ENCODE peak calls at places on chromosomes 13 and 19, in six cellular contexts. K, B, C, A, V and U are unnamed samples.

GRCh38 chr19:16400911-16401675 is 70.7 kb downstream of the EPS15L1 start:
- DNase-seq in K (no peak), B (no peak), C (no peak), A (no peak), V (no peak), U (no peak)

GRCh38 chr13:95463516-95463915 is 89.0 kb upstream of the CLDN10 start:
- DNase-seq in K (no peak), B (no peak), C (no peak), A (no peak), V (no peak), U (no peak)

GRCh38 chr19:15551183-15552004 is 43.1 kb downstream of the CYP4F22 start:
- DNase-seq in K (no peak), B (no peak), C (peak), A (peak), V (peak), U (peak)

GRCh38 chr13:33575378-33575777 is 242.6 kb upstream of the RFC3 start:
- DNase-seq in K (no peak), B (no peak), C (no peak), A (no peak), V (no peak), U (no peak)

GRCh38 chr19:49910179-49910578 is 13.5 kb upstream of the IL4I1 start:
- DNase-seq in K (no peak), B (no peak), C (no peak), A (no peak), V (no peak), U (no peak)

GRCh38 chr13:101829484-101829883 is 377.0 kb downstream of the ITGBL1 start:
- DNase-seq in K (no peak), B (no peak), C (no peak), A (no peak), V (no peak), U (no peak)

GRCh38 chr19:5789201-5789795 is 1.7 kb downstream of the DUS3L start:
- DNase-seq in K (no peak), B (no peak), C (no peak), A (no peak), V (no peak), U (no peak)

GRCh38 chr13:74135306-74136088 is 1.3 kb upstream of the KLF12 start:
- DNase-seq in K (peak), B (no peak), C (peak), A (peak), V (no peak), U (peak)

GRCh38 chr13:94168784-94169512 is 310.5 kb downstream of the DCT start:
- DNase-seq in K (no peak), B (no peak), C (no peak), A (no peak), V (no peak), U (no peak)

GRCh38 chr13:62305758-62306157 is 890.1 kb upstream of the PCDH20 start:
- DNase-seq in K (peak), B (no peak), C (peak), A (no peak), V (no peak), U (no peak)

GRCh38 chr19:34189917-34190425 is 17.7 kb downstream of the LSM14A start:
- DNase-seq in K (no peak), B (no peak), C (no peak), A (no peak), V (no peak), U (no peak)

GRCh38 chr13:23979361-23980159 is 82.3 kb upstream of the C1QTNF9B start:
- DNase-seq in K (no peak), B (no peak), C (peak), A (no peak), V (peak), U (peak)

GRCh38 chr13:99278843-99279242 is 20.7 kb upstream of the GPR18 start:
- DNase-seq in K (no peak), B (no peak), C (no peak), A (no peak), V (no peak), U (no peak)

GRCh38 chr13:105139380-105140285 is 1395.8 kb downstream of the EFNB2 start:
- DNase-seq in K (peak), B (no peak), C (peak), A (no peak), V (peak), U (no peak)

GRCh38 chr13:110329798-110330461 is 22.8 kb downstream of the COL4A2 start:
- DNase-seq in K (no peak), B (no peak), C (no peak), A (no peak), V (no peak), U (no peak)

GRCh38 chr13:33057019-33057785 is 41.0 kb downstream of the KL start:
- DNase-seq in K (no peak), B (no peak), C (peak), A (peak), V (peak), U (peak)

GRCh38 chr13:80742027-80742426 is 401.1 kb upstream of the SPRY2 start:
- DNase-seq in K (no peak), B (no peak), C (no peak), A (no peak), V (no peak), U (no peak)

GRCh38 chr13:51874651-51875050 is 12.9 kb downstream of the CCDC70 start:
- DNase-seq in K (no peak), B (no peak), C (no peak), A (no peak), V (no peak), U (no peak)

GRCh38 chr19:45947926-45948325 is 25.7 kb downstream of the NOVA2 start:
- DNase-seq in K (no peak), B (no peak), C (no peak), A (no peak), V (no peak), U (no peak)

GRCh38 chr19:14473915-14474578 is 1.1 kb downstream of the PTGER1 start:
- DNase-seq in K (no peak), B (no peak), C (no peak), A (peak), V (no peak), U (no peak)

GRCh38 chr19:5838437-5839311 is 828 bp downstream of the FUT6 start:
- DNase-seq in K (no peak), B (no peak), C (no peak), A (no peak), V (no peak), U (no peak)

GRCh38 chr13:99165753-99166587 is 34.7 kb upstream of the UBAC2 start:
- DNase-seq in K (no peak), B (no peak), C (no peak), A (no peak), V (no peak), U (no peak)

GRCh38 chr19:11242864-11243797 is 3.7 kb downstream of the ANGPTL8 start:
- DNase-seq in K (peak), B (peak), C (peak), A (peak), V (peak), U (peak)

GRCh38 chr13:98509271-98510155 is 67.4 kb downstream of the STK24 start:
- DNase-seq in K (peak), B (no peak), C (no peak), A (peak), V (peak), U (no peak)

GRCh38 chr13:72204291-72204690 is 337.3 kb upstream of the DACH1 start:
- DNase-seq in K (no peak), B (no peak), C (no peak), A (no peak), V (no peak), U (no peak)

GRCh38 chr19:9342610-9343304 is 18.8 kb downstream of the ZNF559 start:
- DNase-seq in K (no peak), B (no peak), C (no peak), A (no peak), V (no peak), U (no peak)

GRCh38 chr13:106381083-106381482 is 154.4 kb downstream of the EFNB2 start:
- DNase-seq in K (no peak), B (no peak), C (no peak), A (no peak), V (no peak), U (no peak)

GRCh38 chr13:41454170-41454569 is 3.2 kb upstream of the RGCC start:
- DNase-seq in K (no peak), B (no peak), C (no peak), A (no peak), V (no peak), U (no peak)

GRCh38 chr19:42224940-42225717 is 5.0 kb downstream of the ZNF526 start:
- DNase-seq in K (no peak), B (no peak), C (no peak), A (no peak), V (no peak), U (no peak)

GRCh38 chr13:97586941-97587340 is 153.0 kb downstream of the RAP2A start:
- DNase-seq in K (no peak), B (no peak), C (no peak), A (no peak), V (no peak), U (no peak)

GRCh38 chr19:23101241-23101640 is 15.6 kb upstream of the ZNF730 start:
- DNase-seq in K (no peak), B (no peak), C (no peak), A (no peak), V (no peak), U (no peak)
- TF ChIP-seq TAF1 in K (no peak), B (no peak), C (no peak), A (no peak), V (no peak), U (no peak)

DNA sequence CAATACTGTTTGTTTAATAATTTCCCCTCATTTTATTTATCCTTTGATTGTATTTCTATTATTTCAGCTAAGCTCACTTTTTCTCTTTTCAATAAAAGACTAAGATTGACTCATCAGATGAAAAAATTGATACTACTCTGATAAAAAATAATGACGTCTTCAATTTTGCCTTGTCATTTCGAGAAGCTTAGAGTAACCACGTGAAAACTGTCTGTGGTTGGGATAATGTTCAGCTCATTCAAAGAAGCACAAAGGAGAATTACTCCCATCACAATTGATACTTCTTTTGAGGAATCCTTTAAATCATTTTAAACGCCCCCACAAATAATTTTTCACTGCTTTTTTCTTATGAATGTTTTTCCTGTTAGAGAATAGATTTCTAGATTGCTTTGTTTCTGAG is 318.7 kb upstream of the SLITRK1 start:
- DNase-seq in K (no peak), B (no peak), C (no peak), A (no peak), V (no peak), U (no peak)
- TF ChIP-seq POLR2A in K (no peak), B (no peak), C (no peak), A (no peak), V (no peak), U (no peak)

DNA sequence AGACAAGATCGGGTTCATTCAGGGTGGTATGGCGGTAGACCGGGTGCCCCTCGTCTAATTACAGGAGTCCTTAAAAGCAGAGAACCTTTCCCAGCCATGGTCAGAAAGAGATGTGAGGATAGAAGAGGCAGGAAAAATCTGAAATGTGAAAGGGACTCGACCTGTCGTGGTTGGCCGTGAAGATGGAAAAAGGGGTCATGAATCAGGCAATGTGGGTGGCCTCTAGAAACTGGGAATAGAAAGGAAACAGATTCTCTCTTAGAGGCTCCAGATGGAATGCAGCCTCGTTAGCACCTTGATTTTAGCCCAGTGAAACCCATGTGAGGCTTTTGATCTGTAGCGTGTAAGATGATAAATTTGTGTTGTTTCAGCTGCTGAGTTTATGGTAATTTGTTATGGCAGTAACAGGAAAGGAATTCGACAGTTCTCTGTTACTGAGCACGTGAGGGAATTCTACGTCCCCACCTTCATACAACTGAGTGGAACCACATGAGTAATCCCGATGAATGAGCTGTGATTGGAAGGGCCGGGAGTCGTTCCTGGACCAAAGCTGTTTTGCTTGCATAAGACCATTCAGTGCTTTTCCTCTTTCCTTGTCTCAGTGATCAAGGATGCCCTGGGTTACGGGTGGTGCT is 11.0 kb upstream of the CA11 start:
- DNase-seq in K (no peak), B (no peak), C (no peak), A (no peak), V (no peak), U (no peak)
- TF ChIP-seq TAF1 in K (no peak), B (no peak), C (no peak), A (no peak), V (no peak), U (no peak)

DNA sequence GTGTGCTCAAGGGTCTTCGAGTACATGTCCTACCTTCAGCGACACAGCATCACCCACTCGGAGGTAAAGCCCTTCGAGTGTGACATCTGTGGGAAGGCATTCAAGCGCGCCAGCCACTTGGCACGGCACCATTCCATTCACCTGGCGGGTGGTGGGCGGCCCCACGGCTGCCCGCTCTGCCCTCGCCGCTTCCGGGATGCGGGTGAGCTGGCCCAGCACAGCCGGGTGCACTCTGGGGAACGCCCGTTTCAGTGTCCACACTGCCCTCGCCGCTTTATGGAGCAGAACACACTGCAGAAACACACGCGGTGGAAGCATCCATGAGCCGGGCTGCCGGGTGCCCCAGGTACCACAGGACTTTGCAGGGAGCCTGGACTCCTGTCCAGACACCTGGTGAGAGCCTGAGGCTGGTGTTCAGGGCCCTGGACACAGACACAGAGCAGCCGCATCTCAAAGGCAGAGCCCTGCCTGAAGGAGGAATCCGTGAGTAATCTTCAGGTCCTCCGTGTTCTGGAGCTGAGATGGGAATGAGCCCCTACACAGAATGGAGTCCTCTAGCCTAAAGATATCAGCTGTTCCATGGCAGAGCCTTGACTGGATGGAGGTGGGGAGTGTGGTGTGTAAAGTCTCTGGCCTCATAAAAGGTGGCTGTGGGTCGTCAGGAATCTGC is 1.5 kb downstream of the ZNF581 start:
- DNase-seq in K (no peak), B (no peak), C (no peak), A (no peak), V (no peak), U (no peak)
- TF ChIP-seq POLR2A in K (no peak), B (no peak), C (no peak), A (no peak), V (no peak), U (no peak)

GRCh38 chr13:43270043-43270830 is 246.9 kb downstream of the DNAJC15 start:
- DNase-seq in K (no peak), B (no peak), C (no peak), A (no peak), V (no peak), U (no peak)

GRCh38 chr13:43273362-43273761 is 250.0 kb downstream of the DNAJC15 start:
- DNase-seq in K (no peak), B (no peak), C (no peak), A (no peak), V (no peak), U (no peak)

GRCh38 chr13:43272866-43273265 is 249.5 kb downstream of the DNAJC15 start:
- DNase-seq in K (no peak), B (no peak), C (no peak), A (no peak), V (no peak), U (no peak)

GRCh38 chr13:43269037-43269476 is 245.7 kb downstream of the DNAJC15 start:
- DNase-seq in K (no peak), B (no peak), C (no peak), A (no peak), V (peak), U (no peak)

GRCh38 chr13:43271152-43271551 is 247.8 kb downstream of the DNAJC15 start:
- DNase-seq in K (no peak), B (no peak), C (no peak), A (no peak), V (no peak), U (no peak)
- TF ChIP-seq TAF1 in K (no peak), B (no peak), C (no peak), A (no peak), V (no peak), U (no peak)

GRCh38 chr19:3136684-3137055 is 837 bp downstream of the GNA15 start:
- DNase-seq in K (no peak), B (no peak), C (no peak), A (no peak), V (no peak), U (no peak)

GRCh38 chr19:3135961-3136683 is at the start of gene GNA15:
- DNase-seq in K (no peak), B (no peak), C (no peak), A (no peak), V (no peak), U (no peak)

GRCh38 chr19:3131168-3131567 is 4.7 kb upstream of the GNA15 start:
- DNase-seq in K (no peak), B (no peak), C (no peak), A (no peak), V (no peak), U (no peak)

GRCh38 chr19:3132971-3133792 is 2.7 kb upstream of the GNA15 start:
- DNase-seq in K (peak), B (no peak), C (peak), A (peak), V (no peak), U (peak)

DNA sequence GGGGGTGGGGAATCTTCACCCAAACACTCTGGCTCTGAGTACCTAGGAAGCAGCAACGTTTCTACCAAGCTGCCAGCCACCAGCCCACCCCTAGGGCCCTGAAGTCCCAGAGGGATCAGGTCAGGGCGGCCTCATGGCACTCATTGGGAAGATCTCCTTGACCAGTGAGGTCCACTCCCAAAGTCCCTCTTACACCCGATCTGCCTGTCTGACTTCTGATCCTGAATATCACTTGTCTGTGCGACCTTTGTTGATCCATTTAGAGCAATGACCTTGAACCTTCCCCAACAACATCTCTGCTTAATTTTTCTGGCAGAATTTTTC is 2.1 kb upstream of the GNA15 start:
- DNase-seq in K (no peak), B (no peak), C (no peak), A (no peak), V (no peak), U (no peak)
- TF ChIP-seq POLR2A in K (no peak), B (no peak), C (no peak), A (no peak), V (no peak), U (no peak)

DNA sequence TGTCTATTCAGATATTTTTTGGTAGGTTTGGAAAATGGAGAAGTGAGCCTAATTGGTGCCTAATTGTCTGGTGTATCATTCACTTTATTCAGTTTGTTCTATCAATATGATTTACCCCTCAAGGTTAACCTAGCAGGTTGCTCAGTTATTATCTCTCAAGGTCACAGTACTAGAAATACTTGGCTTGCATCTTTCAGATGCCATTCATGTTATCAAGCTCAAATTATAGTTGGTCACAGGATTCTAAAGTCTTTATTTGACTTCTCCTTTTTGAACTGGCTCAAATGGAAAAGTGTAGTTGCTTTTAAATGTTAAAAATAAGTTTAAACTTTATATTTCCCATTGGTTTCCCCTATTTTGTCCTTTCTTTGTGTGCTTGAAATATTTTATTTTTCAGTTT is 2.6 kb downstream of the KCNRG start:
- DNase-seq in K (no peak), B (no peak), C (no peak), A (no peak), V (peak), U (no peak)
- TF ChIP-seq TAF1 in K (no peak), B (no peak), C (no peak), A (no peak), V (no peak), U (no peak)

GRCh38 chr19:38223119-38223523 is 901 bp downstream of the DPF1 start:
- DNase-seq in K (no peak), B (no peak), C (no peak), A (no peak), V (no peak), U (no peak)

GRCh38 chr19:38221919-38222828 is 1.8 kb downstream of the DPF1 start:
- DNase-seq in K (no peak), B (no peak), C (no peak), A (no peak), V (no peak), U (no peak)

GRCh38 chr19:38223617-38224013 is 407 bp downstream of the DPF1 start:
- DNase-seq in K (no peak), B (no peak), C (no peak), A (no peak), V (no peak), U (no peak)

GRCh38 chr19:38221421-38221820 is 2.6 kb downstream of the DPF1 start:
- DNase-seq in K (no peak), B (no peak), C (no peak), A (no peak), V (no peak), U (no peak)

GRCh38 chr19:38224014-38224862 is at the start of gene DPF1:
- DNase-seq in K (peak), B (no peak), C (peak), A (peak), V (peak), U (peak)
- TF ChIP-seq POLR2A in K (peak), B (no peak), C (no peak), A (peak), V (peak), U (no peak)

GRCh38 chr13:111359237-111359915 is 38.9 kb downstream of the TEX29 start:
- DNase-seq in K (no peak), B (no peak), C (no peak), A (no peak), V (no peak), U (no peak)

GRCh38 chr13:111361046-111361872 is 40.8 kb downstream of the TEX29 start:
- DNase-seq in K (no peak), B (no peak), C (no peak), A (no peak), V (no peak), U (no peak)

GRCh38 chr13:111360452-111360851 is 40.0 kb downstream of the TEX29 start:
- DNase-seq in K (no peak), B (no peak), C (no peak), A (no peak), V (no peak), U (no peak)

GRCh38 chr13:111361873-111362648 is 41.6 kb downstream of the TEX29 start:
- DNase-seq in K (no peak), B (no peak), C (no peak), A (no peak), V (no peak), U (no peak)

GRCh38 chr13:111359930-111360329 is 39.5 kb downstream of the TEX29 start:
- DNase-seq in K (no peak), B (no peak), C (no peak), A (no peak), V (no peak), U (no peak)
- TF ChIP-seq TAF1 in K (no peak), B (no peak), C (no peak), A (no peak), V (no peak), U (no peak)

GRCh38 chr19:35748106-35749020 is at the start of gene LIN37:
- DNase-seq in K (peak), B (peak), C (peak), A (peak), V (peak), U (peak)
- TF ChIP-seq POLR2A in K (peak), B (no peak), C (peak), A (peak), V (peak), U (peak)